ENCODE peak calls at places on chromosome 19, in seven cellular contexts. H, N, O, M, U, R and Z are unnamed samples.
A peak's percentile ranks its signal among the peaks of the same experiment; 100 is the strongest.

GRCh38 chr19:37903096-37903495 is 3.3 kb downstream of the WDR87 start:
- DNase-seq in H (no peak), N (no peak), O (no peak), M (no peak), U (no peak), R (no peak), Z (no peak)

GRCh38 chr19:38264486-38265212 is at the start of gene SPINT2:
- DNase-seq in H (no peak), N (peak; percentile 95), O (no peak), M (peak; percentile 77), U (no peak), R (no peak), Z (peak; percentile 89)

GRCh38 chr19:40754611-40755247 is 3.7 kb downstream of the SNRPA start:
- DNase-seq in H (no peak), N (no peak), O (no peak), M (no peak), U (no peak), R (no peak), Z (no peak)

GRCh38 chr19:55077106-55077505 is 1.4 kb downstream of the EPS8L1 start:
- DNase-seq in H (no peak), N (no peak), O (no peak), M (no peak), U (no peak), R (no peak), Z (no peak)

GRCh38 chr19:17404015-17404414 is 1.4 kb downstream of the BST2 start:
- DNase-seq in H (peak; percentile 1), N (no peak), O (no peak), M (peak; percentile 45), U (no peak), R (no peak), Z (no peak)

GRCh38 chr19:47353307-47353712 is 4.2 kb downstream of the DHX34 start:
- DNase-seq in H (no peak), N (peak; percentile 6), O (no peak), M (no peak), U (no peak), R (no peak), Z (no peak)

GRCh38 chr19:35038623-35039512 is 2.7 kb upstream of the HPN start:
- DNase-seq in H (no peak), N (no peak), O (no peak), M (peak; percentile 88), U (no peak), R (no peak), Z (no peak)

GRCh38 chr19:33441277-33441699 is 67.8 kb downstream of the CEBPG start:
- DNase-seq in H (no peak), N (no peak), O (no peak), M (no peak), U (no peak), R (no peak), Z (no peak)